ENCODE peak calls at places on chromosomes 2 and 18, in six cellular contexts. O, C, L, K, U and J are unnamed samples.
A peak's percentile ranks its signal among the peaks of the same experiment; 100 is the strongest.

GRCh38 chr2:16314001-16314400 is 351.6 kb downstream of the CYRIA start:
- DNase-seq in O (no peak), C (no peak), L (no peak), K (no peak), U (no peak), J (no peak)

GRCh38 chr2:219404954-219405353 is 13.2 kb upstream of the DES start:
- DNase-seq in O (no peak), C (no peak), L (no peak), K (peak; percentile 81), U (no peak), J (peak; percentile 67)

GRCh38 chr18:2948038-2948437 is 64.9 kb downstream of the LPIN2 start:
- DNase-seq in O (no peak), C (peak; percentile 23), L (peak; percentile 7), K (no peak), U (peak; percentile 32), J (peak; percentile 57)

GRCh38 chr2:224359569-224359968 is 42.3 kb downstream of the FAM124B start:
- DNase-seq in O (no peak), C (peak; percentile 16), L (no peak), K (no peak), U (peak; percentile 37), J (peak; percentile 75)

GRCh38 chr18:4453712-4454547 is 1.2 kb downstream of the DLGAP1 start:
- DNase-seq in O (no peak), C (no peak), L (no peak), K (no peak), U (no peak), J (peak; percentile 83)

GRCh38 chr2:3344897-3345296 is 32.7 kb downstream of the EIPR1 start:
- DNase-seq in O (no peak), C (no peak), L (no peak), K (no peak), U (no peak), J (no peak)

GRCh38 chr2:202780514-202781021 is 91.0 kb downstream of the ICA1L start:
- DNase-seq in O (peak; percentile 39), C (no peak), L (peak; percentile 64), K (no peak), U (no peak), J (no peak)

GRCh38 chr18:48922801-48923730 is 27.7 kb downstream of the SMAD7 start:
- DNase-seq in O (no peak), C (no peak), L (no peak), K (peak; percentile 88), U (peak; percentile 71), J (peak; percentile 41)

GRCh38 chr2:220619525-220620267 is 952.4 kb downstream of the EPHA4 start:
- DNase-seq in O (no peak), C (no peak), L (peak; percentile 15), K (no peak), U (no peak), J (no peak)

GRCh38 chr2:102801098-102801718 is 39.4 kb downstream of the TMEM182 start:
- DNase-seq in O (no peak), C (no peak), L (peak; percentile 40), K (no peak), U (peak; percentile 64), J (peak; percentile 27)

GRCh38 chr18:68721681-68722583 is 7.0 kb upstream of the TMX3 start:
- DNase-seq in O (peak; percentile 30), C (no peak), L (no peak), K (no peak), U (no peak), J (no peak)

GRCh38 chr18:51288582-51288981 is 91.1 kb upstream of the MEX3C start:
- DNase-seq in O (no peak), C (no peak), L (no peak), K (no peak), U (no peak), J (no peak)

GRCh38 chr2:25548587-25548986 is 124.8 kb downstream of the DTNB start:
- DNase-seq in O (no peak), C (no peak), L (no peak), K (no peak), U (no peak), J (no peak)

GRCh38 chr2:73418343-73418742 is 32.7 kb downstream of the ALMS1 start:
- DNase-seq in O (no peak), C (no peak), L (no peak), K (peak; percentile 88), U (no peak), J (peak; percentile 2)

GRCh38 chr18:25456284-25456683 is 104.3 kb upstream of the ZNF521 start:
- DNase-seq in O (no peak), C (no peak), L (no peak), K (no peak), U (peak; percentile 44), J (peak; percentile 21)

GRCh38 chr2:197198890-197199289 is 111.7 kb downstream of the ANKRD44 start:
- DNase-seq in O (peak; percentile 98), C (no peak), L (no peak), K (no peak), U (peak; percentile 11), J (no peak)

GRCh38 chr2:165443524-165443923 is 26.0 kb upstream of the CSRNP3 start:
- DNase-seq in O (no peak), C (no peak), L (no peak), K (no peak), U (no peak), J (no peak)
- TF ChIP-seq POLR2AphosphoS5 in O (no peak), C (no peak), L (no peak), K (no peak), U (no peak), J (no peak)

GRCh38 chr2:111692311-111692710 is 191.7 kb downstream of the ANAPC1 start:
- DNase-seq in O (no peak), C (no peak), L (no peak), K (no peak), U (no peak), J (no peak)

GRCh38 chr2:111697560-111697959 is 186.4 kb downstream of the ANAPC1 start:
- DNase-seq in O (no peak), C (no peak), L (no peak), K (no peak), U (no peak), J (no peak)

GRCh38 chr2:111691164-111691895 is 192.7 kb downstream of the ANAPC1 start:
- DNase-seq in O (no peak), C (no peak), L (no peak), K (no peak), U (no peak), J (no peak)

GRCh38 chr2:111695441-111696007 is 188.5 kb downstream of the ANAPC1 start:
- DNase-seq in O (no peak), C (no peak), L (no peak), K (no peak), U (no peak), J (no peak)

DNA sequence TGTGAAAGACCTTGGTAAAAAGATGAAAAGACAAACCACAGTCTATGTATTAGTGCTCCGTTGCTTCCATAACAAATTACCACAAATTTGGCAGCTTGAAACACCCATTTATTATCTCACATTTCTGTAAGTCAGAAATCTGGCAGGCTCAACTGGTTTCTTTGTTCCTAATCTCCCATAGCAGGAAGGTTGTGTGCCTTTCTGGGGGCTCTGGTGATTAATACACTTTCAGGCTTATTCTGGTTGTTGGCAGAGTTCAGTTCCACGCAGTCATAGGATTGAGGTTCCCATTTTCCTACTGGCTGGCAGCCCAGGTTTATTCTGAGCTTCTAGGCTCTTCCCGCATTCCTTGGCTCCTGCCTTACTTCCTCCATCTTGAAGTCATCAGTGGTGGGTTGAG is 189.3 kb downstream of the ANAPC1 start:
- DNase-seq in O (no peak), C (no peak), L (no peak), K (peak; percentile 67), U (no peak), J (no peak)
- TF ChIP-seq POLR2AphosphoS5 in O (no peak), C (no peak), L (no peak), K (no peak), U (no peak), J (no peak)

DNA sequence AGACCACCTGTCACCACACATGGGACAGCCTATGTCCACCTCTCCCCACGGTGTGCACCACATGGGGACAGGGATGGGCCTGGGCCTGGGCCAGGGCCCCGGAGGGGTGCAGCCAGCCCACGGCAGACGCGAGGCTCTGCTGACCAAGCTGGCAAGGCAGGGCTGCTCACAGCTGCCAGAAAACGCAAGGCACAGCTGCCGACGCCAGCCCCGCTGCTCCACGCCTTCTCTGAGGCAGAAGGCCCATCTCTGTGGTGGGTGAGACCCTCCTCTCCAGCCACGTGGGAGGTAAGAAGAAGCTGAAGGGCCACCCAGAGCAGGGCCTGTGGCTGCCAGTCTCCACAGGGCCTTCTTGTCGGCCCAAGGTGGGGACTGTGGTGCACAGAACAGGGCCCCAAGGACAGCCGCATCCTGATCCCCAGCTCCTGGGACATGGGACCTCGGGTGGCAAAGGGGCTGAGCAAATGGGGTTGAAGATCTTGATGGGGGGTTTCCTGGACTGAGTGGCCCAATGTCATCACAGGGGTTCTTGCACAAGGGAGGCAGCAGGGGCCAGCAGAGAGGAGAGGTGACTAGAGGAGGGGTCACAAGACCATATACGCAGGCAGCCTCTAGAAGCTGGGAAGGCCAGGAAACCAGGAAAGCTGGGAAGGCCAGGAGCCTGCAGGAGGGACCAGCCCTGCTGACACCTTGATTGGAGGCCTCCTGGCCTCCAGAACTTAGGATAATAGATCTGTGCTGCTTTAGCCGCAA is 72.3 kb downstream of the NDUFA10 start:
- DNase-seq in O (no peak), C (no peak), L (no peak), K (no peak), U (no peak), J (no peak)
- TF ChIP-seq POLR2AphosphoS5 in O (no peak), C (no peak), L (no peak), K (peak; percentile 58), U (no peak), J (no peak)

GRCh38 chr2:222965555-222965954 is 86.4 kb upstream of the KCNE4 start:
- DNase-seq in O (no peak), C (no peak), L (no peak), K (no peak), U (no peak), J (no peak)
- TF ChIP-seq POLR2AphosphoS5 in O (no peak), C (no peak), L (no peak), K (no peak), U (no peak), J (no peak)

GRCh38 chr2:30666307-30666874 is 140.9 kb downstream of the CAPN13 start:
- DNase-seq in O (peak; percentile 32), C (peak; percentile 70), L (no peak), K (peak; percentile 85), U (peak; percentile 47), J (peak; percentile 40)
- TF ChIP-seq POLR2AphosphoS5 in O (no peak), C (no peak), L (no peak), K (peak; percentile 76), U (no peak), J (no peak)

DNA sequence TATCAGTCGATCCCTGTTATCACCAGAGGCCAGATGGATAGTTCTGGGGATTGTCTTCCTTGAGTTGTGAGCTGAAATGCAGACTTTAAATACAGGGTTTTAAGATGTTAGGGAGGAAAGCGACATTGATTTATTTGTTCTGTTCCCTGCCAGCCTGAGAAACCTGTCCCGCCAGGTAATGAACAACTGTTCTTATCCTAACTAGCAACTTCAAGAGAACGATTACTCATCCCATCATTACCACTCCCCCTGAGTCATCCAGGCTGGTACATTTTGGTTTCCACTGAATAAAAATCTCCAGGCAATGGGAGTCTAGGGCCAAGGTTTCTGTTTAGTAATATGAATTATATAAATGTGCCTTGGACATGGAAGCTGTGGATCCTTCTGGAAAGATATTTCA is 131.2 kb downstream of the LYPD6B start:
- DNase-seq in O (no peak), C (no peak), L (peak; percentile 83), K (no peak), U (no peak), J (no peak)
- TF ChIP-seq POLR2AphosphoS5 in O (no peak), C (no peak), L (peak; percentile 47), K (no peak), U (no peak), J (no peak)